ENCODE peak calls at places on chromosomes 3 and 15, in six cellular contexts. K is A172; F is BE2C; U is A673; A is stimulated activated CD8-positive, alpha-beta memory T cell treated with anti-CD3 and anti-CD28 coated beads, Interleukin-4, amount 100 ng/mL, for 4 hours; W is stimulated activated naive CD8-positive, alpha-beta T cell treated with anti-CD3 and anti-CD28 coated beads, Interleukin-15, amount 100 ng/mL, for 72 hours. V is an unnamed sample.

GRCh38 chr3:83193526-83193925 is 1432.1 kb upstream of the GBE1 start:
- DNase-seq in A (no peak), F (no peak), W (no peak), K (peak), U (no peak), V (no peak)

GRCh38 chr3:97680210-97680609 is 84.3 kb upstream of the ARL6 start:
- DNase-seq in F (no peak), K (no peak), W (no peak), A (no peak), U (peak), V (no peak)

GRCh38 chr3:165883126-165883525 is 45.9 kb upstream of the BCHE start:
- DNase-seq in F (no peak), A (no peak), K (no peak), U (no peak), W (no peak), V (no peak)

GRCh38 chr15:58770519-58770856 is 614 bp upstream of the MINDY2 start:
- DNase-seq in A (no peak), K (peak), F (no peak), U (no peak), W (no peak), V (peak)

GRCh38 chr15:50134524-50135024 is 15.5 kb upstream of the ATP8B4 start:
- DNase-seq in U (no peak), F (no peak), W (no peak), A (no peak), K (peak), V (peak)

GRCh38 chr3:122572940-122573412 is 4.5 kb upstream of the PARP15 start:
- DNase-seq in A (no peak), U (peak), F (no peak), K (peak), W (peak), V (peak)

GRCh38 chr3:33613041-33613440 is 105.0 kb downstream of the CLASP2 start:
- DNase-seq in A (no peak), F (no peak), K (no peak), W (no peak), U (no peak), V (no peak)

GRCh38 chr15:69311319-69311721 is 12.6 kb downstream of the PAQR5 start:
- DNase-seq in U (no peak), W (no peak), A (no peak), K (peak), F (no peak), V (peak)

GRCh38 chr15:79004336-79004735 is 59.5 kb upstream of the CTSH start:
- DNase-seq in A (no peak), U (peak), W (no peak), F (no peak), K (peak), V (peak)

GRCh38 chr15:52100807-52101206 is 11.8 kb downstream of the BCL2L10 start:
- DNase-seq in W (no peak), K (peak), A (no peak), F (peak), U (peak), V (peak)

V was measured in mesenchymal stem cell.